ENCODE peak calls at places on chromosomes 3 and 15, in seven cellular contexts. L is choroid plexus epithelial cell, O is neuronal stem cell, I is right atrium auricular region, Y is left ventricle myocardium inferior, S is cardiac fibroblast, Q is GM23338. W is an unnamed sample.

GRCh38 chr15:73965730-73966103 is 26.4 kb downstream of the STOML1 start:
- DNase-seq in L (peak), O (no peak), I (no peak), Y (no peak), S (peak), Q (peak), W (no peak)

GRCh38 chr3:494190-494589 is 297.6 kb downstream of the CHL1 start:
- DNase-seq in L (no peak), O (no peak), I (no peak), Y (no peak), S (no peak), Q (no peak), W (no peak)

GRCh38 chr3:48739955-48740823 is 23.2 kb upstream of the IP6K2 start:
- DNase-seq in L (peak), O (peak), I (peak), Y (peak), S (peak), Q (peak), W (peak)

GRCh38 chr3:197394464-197395321 is 96.3 kb upstream of the DLG1 start:
- DNase-seq in L (peak), O (no peak), I (peak), Y (peak), S (peak), Q (no peak), W (peak)

GRCh38 chr3:180417241-180417640 is 184.7 kb upstream of the TTC14 start:
- DNase-seq in L (peak), O (no peak), I (no peak), Y (no peak), S (no peak), Q (no peak), W (no peak)

GRCh38 chr3:123291404-123291803 is 89.7 kb downstream of the SEC22A start:
- DNase-seq in L (no peak), O (no peak), I (no peak), Y (no peak), S (no peak), Q (no peak), W (peak)

GRCh38 chr3:94285874-94286273 is 223.0 kb downstream of the NSUN3 start:
- DNase-seq in L (peak), O (no peak), I (no peak), Y (no peak), S (peak), Q (peak), W (no peak)

GRCh38 chr3:17585561-17586325 is 156.7 kb downstream of the TBC1D5 start:
- DNase-seq in L (peak), O (peak), I (no peak), Y (no peak), S (no peak), Q (no peak), W (no peak)

GRCh38 chr15:38557855-38558713 is 6.5 kb downstream of the RASGRP1 start:
- DNase-seq in L (no peak), O (no peak), I (no peak), Y (no peak), S (no peak), Q (no peak), W (no peak)

GRCh38 chr15:38558714-38559059 is 5.9 kb downstream of the RASGRP1 start:
- DNase-seq in L (peak), O (no peak), I (no peak), Y (no peak), S (peak), Q (no peak), W (no peak)

GRCh38 chr15:38559131-38559530 is 5.5 kb downstream of the RASGRP1 start:
- DNase-seq in L (no peak), O (no peak), I (no peak), Y (no peak), S (no peak), Q (no peak), W (no peak)

GRCh38 chr15:38560456-38560926 is 4.1 kb downstream of the RASGRP1 start:
- DNase-seq in L (no peak), O (no peak), I (no peak), Y (no peak), S (no peak), Q (no peak), W (no peak)

GRCh38 chr15:38559908-38560307 is 4.7 kb downstream of the RASGRP1 start:
- DNase-seq in L (no peak), O (no peak), I (no peak), Y (no peak), S (no peak), Q (no peak), W (no peak)
- H3K4me3 ChIP-seq in L (no peak), O (no peak), I (no peak), Y (no peak), S (no peak), Q (no peak), W (no peak)

GRCh38 chr3:150763122-150763840 is at the start of gene SIAH2:
- DNase-seq in L (peak), O (peak), I (peak), Y (peak), S (peak), Q (peak), W (peak)

GRCh38 chr3:150765949-150766720 is 3.2 kb upstream of the SIAH2 start:
- DNase-seq in L (peak), O (no peak), I (no peak), Y (no peak), S (no peak), Q (peak), W (no peak)

GRCh38 chr3:150763841-150764483 is 993 bp upstream of the SIAH2 start:
- DNase-seq in L (no peak), O (peak), I (peak), Y (peak), S (peak), Q (peak), W (peak)

GRCh38 chr3:150766742-150767141 is 3.8 kb upstream of the SIAH2 start:
- DNase-seq in L (no peak), O (no peak), I (no peak), Y (no peak), S (no peak), Q (no peak), W (no peak)

DNA sequence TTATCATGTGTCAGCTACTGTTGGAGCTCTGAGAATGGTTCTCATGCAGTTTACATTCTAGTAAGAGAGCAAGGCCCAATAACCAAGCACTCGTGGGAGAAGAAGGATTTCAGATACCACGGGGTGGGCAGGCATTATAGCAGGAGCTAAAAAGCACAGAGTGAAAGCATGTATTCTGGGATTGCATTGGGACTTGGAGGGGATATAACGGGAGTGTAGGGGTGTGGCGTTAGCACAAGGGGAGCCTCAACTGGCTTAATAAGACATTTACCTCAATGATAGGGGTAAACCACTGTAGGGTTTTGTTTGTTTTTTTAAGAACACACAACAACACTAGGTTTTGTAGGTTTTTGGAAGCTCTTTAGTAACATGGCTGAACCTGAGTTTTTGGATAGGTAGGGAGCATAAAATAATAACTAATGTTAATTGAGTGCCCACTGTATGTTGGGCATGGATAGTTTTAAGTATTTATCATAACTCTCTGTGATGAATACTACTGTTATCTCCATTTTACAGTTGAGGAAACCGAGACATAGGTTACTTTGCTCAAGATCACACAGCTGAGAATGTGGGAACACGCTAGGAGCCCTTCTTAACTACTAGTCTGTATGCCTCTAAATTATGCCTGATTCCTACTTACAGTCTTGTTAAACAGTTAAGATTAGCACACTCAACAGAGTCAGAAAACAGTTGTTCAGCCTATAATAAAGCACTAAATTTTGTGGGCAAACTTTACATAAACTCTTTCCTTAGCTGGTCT is 1.8 kb upstream of the SIAH2 start:
- DNase-seq in L (no peak), O (no peak), I (no peak), Y (no peak), S (no peak), Q (no peak), W (no peak)
- H3K4me3 ChIP-seq in L (no peak), O (no peak), I (no peak), Y (peak), S (no peak), Q (no peak), W (no peak)

DNA sequence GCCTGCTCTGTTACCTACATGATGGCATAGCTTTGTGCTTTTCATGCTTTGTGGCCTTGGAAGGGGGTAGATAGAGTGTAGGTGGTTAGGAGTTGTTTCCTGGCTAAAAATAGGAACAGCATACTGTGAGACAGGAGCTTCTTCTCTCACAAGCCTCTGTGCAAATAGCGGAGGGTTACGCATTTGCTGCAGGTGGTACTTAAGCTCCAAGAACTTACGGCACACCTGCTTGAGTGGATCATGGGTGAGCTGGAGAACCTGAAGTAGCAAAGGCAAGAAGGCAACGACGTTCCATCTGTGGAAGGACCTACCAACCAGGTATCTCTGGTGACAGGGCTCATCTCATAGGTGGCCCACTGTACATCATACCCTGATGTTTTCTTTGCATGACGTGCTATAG is 66.0 kb downstream of the ST6GAL1 start:
- DNase-seq in L (no peak), O (no peak), I (no peak), Y (no peak), S (no peak), Q (no peak), W (no peak)
- H3K4me3 ChIP-seq in L (no peak), O (no peak), I (no peak), Y (no peak), S (no peak), Q (no peak), W (no peak)

GRCh38 chr15:67145307-67145610 is 79.9 kb downstream of the SMAD3 start:
- DNase-seq in L (no peak), O (no peak), I (no peak), Y (no peak), S (no peak), Q (no peak), W (no peak)

GRCh38 chr15:67146214-67146613 is 80.8 kb downstream of the SMAD3 start:
- DNase-seq in L (peak), O (no peak), I (no peak), Y (peak), S (peak), Q (no peak), W (no peak)

GRCh38 chr15:67143646-67144045 is 78.2 kb downstream of the SMAD3 start:
- DNase-seq in L (no peak), O (no peak), I (no peak), Y (no peak), S (no peak), Q (no peak), W (no peak)

GRCh38 chr15:67145710-67146109 is 80.3 kb downstream of the SMAD3 start:
- DNase-seq in L (no peak), O (no peak), I (no peak), Y (no peak), S (no peak), Q (no peak), W (no peak)

GRCh38 chr15:67144609-67145306 is 79.4 kb downstream of the SMAD3 start:
- DNase-seq in L (peak), O (no peak), I (no peak), Y (no peak), S (peak), Q (peak), W (peak)
- H3K4me3 ChIP-seq in L (no peak), O (no peak), I (no peak), Y (no peak), S (no peak), Q (no peak), W (no peak)

DNA sequence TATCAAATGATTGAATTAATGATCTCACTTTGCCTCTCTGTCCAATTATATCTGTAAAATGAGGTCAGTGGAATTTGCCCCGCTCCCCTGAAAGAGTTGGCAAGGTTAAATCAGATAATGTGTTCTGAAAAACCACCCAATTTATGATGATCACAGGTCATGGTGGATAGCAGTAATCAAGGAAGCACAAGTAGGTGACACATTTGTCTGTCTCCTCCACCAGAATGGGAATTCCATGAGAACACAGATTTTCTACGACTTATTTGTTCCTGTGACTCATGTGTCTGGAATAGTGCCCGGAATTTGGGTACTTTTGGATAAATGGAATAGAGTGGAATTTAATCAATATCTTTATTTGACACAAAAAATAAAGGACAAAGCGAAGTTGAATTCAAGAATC is 220.9 kb upstream of the SUCLG2 start:
- DNase-seq in L (no peak), O (no peak), I (no peak), Y (no peak), S (no peak), Q (no peak), W (no peak)
- H3K4me3 ChIP-seq in L (no peak), O (no peak), I (no peak), Y (no peak), S (no peak), Q (no peak), W (no peak)

GRCh38 chr15:56734013-56734625 is 810 bp upstream of the ZNF280D start:
- DNase-seq in L (no peak), O (no peak), I (no peak), Y (no peak), S (no peak), Q (peak), W (no peak)
- H3K4me3 ChIP-seq in L (no peak), O (no peak), I (peak), Y (peak), S (no peak), Q (peak), W (no peak)

DNA sequence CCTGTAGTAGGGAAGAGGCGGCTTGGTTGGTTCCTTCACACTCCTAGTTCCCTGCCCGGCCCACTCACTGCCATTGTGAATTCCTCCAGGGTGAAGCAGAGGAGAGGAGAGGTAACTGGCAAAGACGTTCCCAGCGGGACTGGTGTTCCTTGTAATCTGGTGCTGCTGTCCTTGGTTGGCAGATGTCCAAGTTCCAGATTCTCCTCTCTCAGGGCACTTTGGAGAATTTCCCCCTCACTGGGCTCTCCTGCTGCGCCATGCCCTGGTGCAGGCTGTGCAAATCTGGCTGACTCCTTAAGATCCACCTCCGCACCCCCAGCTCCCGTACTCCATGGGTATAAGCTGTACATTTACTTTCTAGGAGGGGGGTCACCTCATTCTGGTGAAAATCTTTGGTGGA is 37.3 kb downstream of the THSD4 start:
- DNase-seq in L (no peak), O (no peak), I (no peak), Y (no peak), S (peak), Q (no peak), W (no peak)
- H3K4me3 ChIP-seq in L (no peak), O (no peak), I (no peak), Y (no peak), S (no peak), Q (no peak), W (no peak)